ENCODE peak calls at places on chromosomes 11 and 22, in four cellular contexts. P, I, O and Q are unnamed samples.

GRCh38 chr22:24326266-24326665 is 55.6 kb downstream of the SPECC1L start:
- DNase-seq in I (no peak), P (no peak), O (no peak), Q (no peak)

GRCh38 chr22:50267591-50268390 is 2.4 kb downstream of the MAPK11 start:
- DNase-seq in O (peak), I (peak), P (no peak), Q (peak)

GRCh38 chr11:71447791-71448256 is 369 bp downstream of the DHCR7 start:
- DNase-seq in O (no peak), P (no peak), I (peak), Q (peak)

GRCh38 chr11:36018967-36019596 is 75.2 kb downstream of the LDLRAD3 start:
- DNase-seq in P (no peak), O (no peak), I (no peak), Q (no peak)

GRCh38 chr11:16179668-16180067 is 176.7 kb downstream of the SOX6 start:
- DNase-seq in P (no peak), I (no peak), O (no peak), Q (no peak)

GRCh38 chr11:1706634-1707400 is 9.8 kb downstream of the KRTAP5-6 start:
- DNase-seq in P (no peak), I (peak), O (peak), Q (no peak)

GRCh38 chr11:130269544-130269943 is 45.2 kb downstream of the ZBTB44 start:
- DNase-seq in O (no peak), I (no peak), P (no peak), Q (no peak)

GRCh38 chr11:47270331-47271271 is 668 bp downstream of the MADD start:
- DNase-seq in O (peak), I (peak), P (peak), Q (peak)

GRCh38 chr22:24953294-24954113 is 988 bp downstream of the KIAA1671 start:
- DNase-seq in O (no peak), I (no peak), P (peak), Q (peak)

GRCh38 chr22:37880668-37881440 is 25.2 kb upstream of the MICALL1 start:
- DNase-seq in I (no peak), O (no peak), P (no peak), Q (no peak)

GRCh38 chr11:33949201-33949913 is 57.5 kb upstream of the LMO2 start:
- DNase-seq in I (no peak), O (no peak), P (no peak), Q (no peak)

GRCh38 chr11:121479355-121479754 is 26.6 kb upstream of the SORL1-AS1 start:
- DNase-seq in O (no peak), P (no peak), I (no peak), Q (peak)

GRCh38 chr22:43476341-43476740 is 64.5 kb downstream of the MPPED1 start:
- DNase-seq in P (peak), O (peak), I (no peak), Q (peak)

GRCh38 chr11:108915666-108916065 is 250.8 kb downstream of the DDX10 start:
- DNase-seq in P (no peak), O (no peak), I (no peak), Q (no peak)

GRCh38 chr22:39138357-39138997 is 14.0 kb downstream of the CBX7 start:
- DNase-seq in I (no peak), P (no peak), O (no peak), Q (peak)

GRCh38 chr11:94933225-94934130 is 39.9 kb downstream of the CWC15 start:
- DNase-seq in I (no peak), O (no peak), P (no peak), Q (no peak)

GRCh38 chr22:28815101-28815500 is 14.7 kb upstream of the XBP1 start:
- DNase-seq in O (no peak), I (no peak), P (no peak), Q (no peak)

GRCh38 chr11:86067230-86068137 is 1.4 kb downstream of the PICALM start:
- DNase-seq in O (no peak), I (peak), P (peak), Q (no peak)

GRCh38 chr11:86068138-86068861 is 584 bp downstream of the PICALM start:
- DNase-seq in O (peak), I (peak), P (peak), Q (peak)

GRCh38 chr11:86070435-86071056 is 1.7 kb upstream of the PICALM start:
- DNase-seq in O (no peak), P (no peak), I (no peak), Q (no peak)

GRCh38 chr11:86068951-86069407 is at the start of gene PICALM:
- DNase-seq in P (peak), O (peak), I (peak), Q (peak)

GRCh38 chr11:86069408-86070086 is 663 bp upstream of the PICALM start:
- DNase-seq in P (peak), O (peak), I (peak), Q (peak)
- TF ChIP-seq JUNB in P (no peak), O (no peak), I (no peak), Q (no peak)

DNA sequence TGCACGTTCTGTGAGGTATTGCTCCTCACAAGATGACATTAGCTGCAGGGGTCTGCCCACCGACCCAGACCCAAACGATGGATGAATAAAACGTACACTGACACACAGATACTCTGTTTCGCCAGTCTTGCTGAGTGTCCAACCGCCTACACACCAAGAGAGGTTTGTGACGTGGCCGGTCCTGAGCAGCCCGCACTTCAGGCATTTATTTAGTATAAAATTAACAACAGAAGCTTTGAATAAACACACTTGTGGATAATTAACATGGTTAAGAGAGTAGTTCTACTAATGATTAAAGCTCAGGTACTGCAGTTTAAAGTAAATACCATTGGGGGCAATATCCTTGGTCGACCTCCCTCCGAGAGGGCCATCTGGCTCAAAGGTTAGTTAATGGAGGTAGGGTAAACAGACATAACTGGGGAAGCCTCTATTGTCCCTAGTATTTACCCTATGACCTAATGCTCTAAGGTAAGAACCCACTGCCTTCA is 75.7 kb downstream of the CCDC83 start:
- DNase-seq in P (peak), I (no peak), O (no peak), Q (no peak)
- TF ChIP-seq JUNB in P (no peak), I (no peak), O (no peak), Q (no peak)

GRCh38 chr22:41446639-41447434 is at the start of gene TOB2:
- DNase-seq in P (peak), I (peak), O (peak), Q (peak)

GRCh38 chr22:41446057-41446501 is 522 bp downstream of the TOB2 start:
- DNase-seq in I (peak), P (no peak), O (no peak), Q (peak)

GRCh38 chr22:41449321-41449720 is 2.7 kb upstream of the TOB2 start:
- DNase-seq in P (no peak), I (no peak), O (no peak), Q (no peak)

GRCh38 chr22:41448189-41448808 is 1.7 kb upstream of the TOB2 start:
- DNase-seq in O (peak), I (peak), P (peak), Q (peak)

GRCh38 chr22:41447435-41448188 is 1.0 kb upstream of the TOB2 start:
- DNase-seq in O (peak), P (peak), I (peak), Q (peak)
- TF ChIP-seq JUNB in O (no peak), P (no peak), I (no peak), Q (no peak)

GRCh38 chr11:86177319-86177718 is 67.2 kb upstream of the EED start:
- DNase-seq in O (no peak), P (no peak), I (peak), Q (no peak)

GRCh38 chr11:86179646-86180064 is 64.9 kb upstream of the EED start:
- DNase-seq in O (no peak), I (no peak), P (peak), Q (no peak)

GRCh38 chr11:86175585-86175984 is 69.0 kb upstream of the EED start:
- DNase-seq in P (no peak), I (peak), O (no peak), Q (no peak)

GRCh38 chr11:86174101-86175046 is 70.2 kb upstream of the EED start:
- DNase-seq in O (peak), I (peak), P (peak), Q (no peak)

GRCh38 chr11:86176165-86176884 is 68.2 kb upstream of the EED start:
- DNase-seq in I (peak), O (no peak), P (peak), Q (no peak)
- TF ChIP-seq JUNB in I (peak), O (no peak), P (no peak), Q (no peak)

GRCh38 chr22:26646158-26646557 is 11.2 kb upstream of the MIAT start:
- DNase-seq in O (no peak), I (no peak), P (no peak), Q (no peak)

GRCh38 chr22:26648761-26649363 is 8.5 kb upstream of the MIAT start:
- DNase-seq in O (no peak), P (no peak), I (no peak), Q (no peak)

GRCh38 chr22:26648011-26648497 is 9.3 kb upstream of the MIAT start:
- DNase-seq in O (no peak), I (no peak), P (no peak), Q (peak)

GRCh38 chr22:26651840-26652239 is 5.5 kb upstream of the MIAT start:
- DNase-seq in I (no peak), P (no peak), O (no peak), Q (no peak)

DNA sequence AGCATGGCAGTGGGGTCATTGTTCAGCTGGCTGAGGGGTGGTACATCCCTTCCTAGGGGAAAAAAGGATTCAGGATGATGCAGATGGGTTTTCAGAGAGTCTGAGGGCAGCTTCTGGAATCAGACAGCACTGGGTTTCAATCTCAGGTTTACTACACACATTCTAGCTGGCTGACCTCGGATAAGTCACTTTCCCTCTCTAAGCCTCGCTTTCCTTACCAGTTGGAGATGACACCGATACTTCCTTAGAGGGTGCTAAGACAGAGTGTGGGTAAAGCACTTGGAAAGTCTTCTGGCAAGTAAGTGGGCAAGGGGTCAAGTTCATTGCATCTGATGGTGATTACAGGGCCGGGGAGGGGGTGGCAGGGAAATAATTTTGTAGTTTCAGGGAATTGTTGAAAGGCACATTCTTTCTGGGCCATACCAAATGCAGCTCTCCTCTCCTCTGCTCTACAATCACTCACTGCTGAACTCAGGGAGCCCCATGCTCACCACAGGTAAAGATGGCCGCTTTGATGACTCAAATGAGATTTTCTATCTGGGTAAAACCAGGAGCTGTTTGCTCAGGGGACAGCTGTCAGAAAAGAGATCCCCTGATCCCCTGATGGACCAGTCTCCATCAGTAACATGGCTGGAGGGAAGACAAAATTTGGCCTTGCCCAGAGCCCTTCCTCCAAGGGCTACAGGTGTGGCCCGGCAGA is 6.5 kb upstream of the MIAT start:
- DNase-seq in I (no peak), P (no peak), O (no peak), Q (no peak)
- TF ChIP-seq JUNB in I (no peak), P (no peak), O (no peak), Q (no peak)

GRCh38 chr11:107648247-107648646 is 57.3 kb downstream of the ELMOD1 start:
- DNase-seq in O (no peak), P (no peak), I (no peak), Q (peak)
- TF ChIP-seq JUNB in O (no peak), P (no peak), I (no peak), Q (no peak)